ENCODE peak calls at places on chromosomes 16 and 17, in nine cellular contexts. One of them, this sample, is unnamed.

GRCh38 chr17:75965468-75965867 is 13.5 kb downstream of the ACOX1 start:
- DNase-seq in endodermal cell: no peak
- DNase-seq in stimulated activated CD8-positive, alpha-beta memory T cell treated with anti-CD3 and anti-CD28 coated beads, Interleukin-12 subunit alpha, Interleukin-12 subunit beta, amount 100 ng/mL, for 1 hour: no peak
- DNase-seq in GM13977: no peak
- DNase-seq in astrocyte of the cerebellum: no peak
- DNase-seq in AG08395: no peak
- DNase-seq in fibroblast of the conjunctiva: no peak
- DNase-seq in stimulated activated CD4-positive, alpha-beta T cell treated with anti-CD3 and anti-CD28 coated beads, Interleukin-1b, Interleukin-23, amount 100 ng/mL, for 48 hours: no peak
- DNase-seq in astrocyte of the hippocampus: no peak
- DNase-seq in this sample: no peak

GRCh38 chr16:17529982-17530760 is 59.4 kb upstream of the XYLT1 start:
- DNase-seq in endodermal cell: no peak
- DNase-seq in stimulated activated CD8-positive, alpha-beta memory T cell treated with anti-CD3 and anti-CD28 coated beads, Interleukin-12 subunit alpha, Interleukin-12 subunit beta, amount 100 ng/mL, for 1 hour: peak
- DNase-seq in GM13977: peak
- DNase-seq in astrocyte of the cerebellum: no peak
- DNase-seq in AG08395: no peak
- DNase-seq in fibroblast of the conjunctiva: no peak
- DNase-seq in stimulated activated CD4-positive, alpha-beta T cell treated with anti-CD3 and anti-CD28 coated beads, Interleukin-1b, Interleukin-23, amount 100 ng/mL, for 48 hours: peak
- DNase-seq in astrocyte of the hippocampus: no peak
- DNase-seq in this sample: no peak

GRCh38 chr17:19359151-19359550 is 3.4 kb downstream of the B9D1 start:
- DNase-seq in endodermal cell: peak
- DNase-seq in stimulated activated CD8-positive, alpha-beta memory T cell treated with anti-CD3 and anti-CD28 coated beads, Interleukin-12 subunit alpha, Interleukin-12 subunit beta, amount 100 ng/mL, for 1 hour: no peak
- DNase-seq in GM13977: no peak
- DNase-seq in astrocyte of the cerebellum: no peak
- DNase-seq in AG08395: no peak
- DNase-seq in fibroblast of the conjunctiva: no peak
- DNase-seq in stimulated activated CD4-positive, alpha-beta T cell treated with anti-CD3 and anti-CD28 coated beads, Interleukin-1b, Interleukin-23, amount 100 ng/mL, for 48 hours: no peak
- DNase-seq in astrocyte of the hippocampus: no peak
- DNase-seq in this sample: no peak

GRCh38 chr17:19016881-19017280 is 12.3 kb upstream of the FAM83G start:
- DNase-seq in endodermal cell: no peak
- DNase-seq in stimulated activated CD8-positive, alpha-beta memory T cell treated with anti-CD3 and anti-CD28 coated beads, Interleukin-12 subunit alpha, Interleukin-12 subunit beta, amount 100 ng/mL, for 1 hour: no peak
- DNase-seq in GM13977: no peak
- DNase-seq in astrocyte of the cerebellum: no peak
- DNase-seq in AG08395: no peak
- DNase-seq in fibroblast of the conjunctiva: no peak
- DNase-seq in stimulated activated CD4-positive, alpha-beta T cell treated with anti-CD3 and anti-CD28 coated beads, Interleukin-1b, Interleukin-23, amount 100 ng/mL, for 48 hours: no peak
- DNase-seq in astrocyte of the hippocampus: no peak
- DNase-seq in this sample: no peak

GRCh38 chr16:12287796-12288536 is 311.4 kb downstream of the SNX29 start:
- DNase-seq in endodermal cell: no peak
- DNase-seq in stimulated activated CD8-positive, alpha-beta memory T cell treated with anti-CD3 and anti-CD28 coated beads, Interleukin-12 subunit alpha, Interleukin-12 subunit beta, amount 100 ng/mL, for 1 hour: no peak
- DNase-seq in GM13977: no peak
- DNase-seq in astrocyte of the cerebellum: no peak
- DNase-seq in AG08395: no peak
- DNase-seq in fibroblast of the conjunctiva: no peak
- DNase-seq in stimulated activated CD4-positive, alpha-beta T cell treated with anti-CD3 and anti-CD28 coated beads, Interleukin-1b, Interleukin-23, amount 100 ng/mL, for 48 hours: no peak
- DNase-seq in astrocyte of the hippocampus: no peak
- DNase-seq in this sample: no peak

GRCh38 chr16:86740817-86741799 is 162.8 kb downstream of the FOXL1 start:
- DNase-seq in endodermal cell: peak
- DNase-seq in stimulated activated CD8-positive, alpha-beta memory T cell treated with anti-CD3 and anti-CD28 coated beads, Interleukin-12 subunit alpha, Interleukin-12 subunit beta, amount 100 ng/mL, for 1 hour: no peak
- DNase-seq in GM13977: no peak
- DNase-seq in astrocyte of the cerebellum: peak
- DNase-seq in AG08395: peak
- DNase-seq in fibroblast of the conjunctiva: no peak
- DNase-seq in stimulated activated CD4-positive, alpha-beta T cell treated with anti-CD3 and anti-CD28 coated beads, Interleukin-1b, Interleukin-23, amount 100 ng/mL, for 48 hours: no peak
- DNase-seq in astrocyte of the hippocampus: peak
- DNase-seq in this sample: peak

GRCh38 chr16:46607529-46607928 is 13.7 kb downstream of the SHCBP1 start:
- DNase-seq in endodermal cell: no peak
- DNase-seq in stimulated activated CD8-positive, alpha-beta memory T cell treated with anti-CD3 and anti-CD28 coated beads, Interleukin-12 subunit alpha, Interleukin-12 subunit beta, amount 100 ng/mL, for 1 hour: no peak
- DNase-seq in GM13977: no peak
- DNase-seq in astrocyte of the cerebellum: peak
- DNase-seq in AG08395: peak
- DNase-seq in fibroblast of the conjunctiva: peak
- DNase-seq in stimulated activated CD4-positive, alpha-beta T cell treated with anti-CD3 and anti-CD28 coated beads, Interleukin-1b, Interleukin-23, amount 100 ng/mL, for 48 hours: no peak
- DNase-seq in astrocyte of the hippocampus: peak
- DNase-seq in this sample: peak

GRCh38 chr16:66508261-66508913 is 41.5 kb downstream of the TK2 start:
- DNase-seq in endodermal cell: no peak
- DNase-seq in stimulated activated CD8-positive, alpha-beta memory T cell treated with anti-CD3 and anti-CD28 coated beads, Interleukin-12 subunit alpha, Interleukin-12 subunit beta, amount 100 ng/mL, for 1 hour: no peak
- DNase-seq in GM13977: peak
- DNase-seq in astrocyte of the cerebellum: no peak
- DNase-seq in AG08395: no peak
- DNase-seq in fibroblast of the conjunctiva: peak
- DNase-seq in stimulated activated CD4-positive, alpha-beta T cell treated with anti-CD3 and anti-CD28 coated beads, Interleukin-1b, Interleukin-23, amount 100 ng/mL, for 48 hours: no peak
- DNase-seq in astrocyte of the hippocampus: peak
- DNase-seq in this sample: peak

GRCh38 chr16:67652578-67653130 is 7.4 kb downstream of the ACD start:
- DNase-seq in endodermal cell: peak
- DNase-seq in stimulated activated CD8-positive, alpha-beta memory T cell treated with anti-CD3 and anti-CD28 coated beads, Interleukin-12 subunit alpha, Interleukin-12 subunit beta, amount 100 ng/mL, for 1 hour: no peak
- DNase-seq in GM13977: no peak
- DNase-seq in astrocyte of the cerebellum: no peak
- DNase-seq in AG08395: peak
- DNase-seq in fibroblast of the conjunctiva: no peak
- DNase-seq in stimulated activated CD4-positive, alpha-beta T cell treated with anti-CD3 and anti-CD28 coated beads, Interleukin-1b, Interleukin-23, amount 100 ng/mL, for 48 hours: no peak
- DNase-seq in astrocyte of the hippocampus: peak
- DNase-seq in this sample: peak

GRCh38 chr16:29898786-29899515 is 399 bp downstream of the SEZ6L2 start:
- DNase-seq in endodermal cell: peak
- DNase-seq in stimulated activated CD8-positive, alpha-beta memory T cell treated with anti-CD3 and anti-CD28 coated beads, Interleukin-12 subunit alpha, Interleukin-12 subunit beta, amount 100 ng/mL, for 1 hour: no peak
- DNase-seq in GM13977: no peak
- DNase-seq in astrocyte of the cerebellum: no peak
- DNase-seq in AG08395: peak
- DNase-seq in fibroblast of the conjunctiva: no peak
- DNase-seq in stimulated activated CD4-positive, alpha-beta T cell treated with anti-CD3 and anti-CD28 coated beads, Interleukin-1b, Interleukin-23, amount 100 ng/mL, for 48 hours: no peak
- DNase-seq in astrocyte of the hippocampus: peak
- DNase-seq in this sample: peak

GRCh38 chr17:68318103-68318991 is 27.1 kb downstream of the ARSG start:
- DNase-seq in endodermal cell: no peak
- DNase-seq in stimulated activated CD8-positive, alpha-beta memory T cell treated with anti-CD3 and anti-CD28 coated beads, Interleukin-12 subunit alpha, Interleukin-12 subunit beta, amount 100 ng/mL, for 1 hour: no peak
- DNase-seq in GM13977: no peak
- DNase-seq in astrocyte of the cerebellum: peak
- DNase-seq in AG08395: peak
- DNase-seq in fibroblast of the conjunctiva: no peak
- DNase-seq in stimulated activated CD4-positive, alpha-beta T cell treated with anti-CD3 and anti-CD28 coated beads, Interleukin-1b, Interleukin-23, amount 100 ng/mL, for 48 hours: no peak
- DNase-seq in astrocyte of the hippocampus: peak
- DNase-seq in this sample: no peak

GRCh38 chr17:27038676-27039075 is 255.2 kb upstream of the WSB1 start:
- DNase-seq in endodermal cell: peak
- DNase-seq in stimulated activated CD8-positive, alpha-beta memory T cell treated with anti-CD3 and anti-CD28 coated beads, Interleukin-12 subunit alpha, Interleukin-12 subunit beta, amount 100 ng/mL, for 1 hour: no peak
- DNase-seq in GM13977: no peak
- DNase-seq in astrocyte of the cerebellum: no peak
- DNase-seq in AG08395: no peak
- DNase-seq in fibroblast of the conjunctiva: no peak
- DNase-seq in stimulated activated CD4-positive, alpha-beta T cell treated with anti-CD3 and anti-CD28 coated beads, Interleukin-1b, Interleukin-23, amount 100 ng/mL, for 48 hours: no peak
- DNase-seq in astrocyte of the hippocampus: no peak
- DNase-seq in this sample: no peak

GRCh38 chr17:14793237-14793636 is 471.9 kb downstream of the PMP22 start:
- DNase-seq in endodermal cell: no peak
- DNase-seq in stimulated activated CD8-positive, alpha-beta memory T cell treated with anti-CD3 and anti-CD28 coated beads, Interleukin-12 subunit alpha, Interleukin-12 subunit beta, amount 100 ng/mL, for 1 hour: no peak
- DNase-seq in GM13977: no peak
- DNase-seq in astrocyte of the cerebellum: no peak
- DNase-seq in AG08395: peak
- DNase-seq in fibroblast of the conjunctiva: no peak
- DNase-seq in stimulated activated CD4-positive, alpha-beta T cell treated with anti-CD3 and anti-CD28 coated beads, Interleukin-1b, Interleukin-23, amount 100 ng/mL, for 48 hours: no peak
- DNase-seq in astrocyte of the hippocampus: peak
- DNase-seq in this sample: no peak

GRCh38 chr16:14240216-14240843 is 169.2 kb downstream of the MRTFB start:
- DNase-seq in endodermal cell: no peak
- DNase-seq in stimulated activated CD8-positive, alpha-beta memory T cell treated with anti-CD3 and anti-CD28 coated beads, Interleukin-12 subunit alpha, Interleukin-12 subunit beta, amount 100 ng/mL, for 1 hour: no peak
- DNase-seq in GM13977: no peak
- DNase-seq in astrocyte of the cerebellum: no peak
- DNase-seq in AG08395: peak
- DNase-seq in fibroblast of the conjunctiva: no peak
- DNase-seq in stimulated activated CD4-positive, alpha-beta T cell treated with anti-CD3 and anti-CD28 coated beads, Interleukin-1b, Interleukin-23, amount 100 ng/mL, for 48 hours: no peak
- DNase-seq in astrocyte of the hippocampus: no peak
- DNase-seq in this sample: peak

GRCh38 chr17:38322156-38322779 is 21.5 kb downstream of the GPR179 start:
- DNase-seq in endodermal cell: peak
- DNase-seq in stimulated activated CD8-positive, alpha-beta memory T cell treated with anti-CD3 and anti-CD28 coated beads, Interleukin-12 subunit alpha, Interleukin-12 subunit beta, amount 100 ng/mL, for 1 hour: peak
- DNase-seq in GM13977: peak
- DNase-seq in astrocyte of the cerebellum: peak
- DNase-seq in AG08395: peak
- DNase-seq in fibroblast of the conjunctiva: peak
- DNase-seq in stimulated activated CD4-positive, alpha-beta T cell treated with anti-CD3 and anti-CD28 coated beads, Interleukin-1b, Interleukin-23, amount 100 ng/mL, for 48 hours: peak
- DNase-seq in astrocyte of the hippocampus: peak
- DNase-seq in this sample: peak

GRCh38 chr16:56967733-56968132 is 6.0 kb downstream of the CETP start:
- DNase-seq in endodermal cell: no peak
- DNase-seq in stimulated activated CD8-positive, alpha-beta memory T cell treated with anti-CD3 and anti-CD28 coated beads, Interleukin-12 subunit alpha, Interleukin-12 subunit beta, amount 100 ng/mL, for 1 hour: no peak
- DNase-seq in GM13977: no peak
- DNase-seq in astrocyte of the cerebellum: no peak
- DNase-seq in AG08395: no peak
- DNase-seq in fibroblast of the conjunctiva: no peak
- DNase-seq in stimulated activated CD4-positive, alpha-beta T cell treated with anti-CD3 and anti-CD28 coated beads, Interleukin-1b, Interleukin-23, amount 100 ng/mL, for 48 hours: no peak
- DNase-seq in astrocyte of the hippocampus: no peak
- DNase-seq in this sample: no peak

GRCh38 chr17:56121661-56122060 is 31.6 kb upstream of the ANKFN1 start:
- DNase-seq in endodermal cell: no peak
- DNase-seq in stimulated activated CD8-positive, alpha-beta memory T cell treated with anti-CD3 and anti-CD28 coated beads, Interleukin-12 subunit alpha, Interleukin-12 subunit beta, amount 100 ng/mL, for 1 hour: no peak
- DNase-seq in GM13977: no peak
- DNase-seq in astrocyte of the cerebellum: no peak
- DNase-seq in AG08395: no peak
- DNase-seq in fibroblast of the conjunctiva: no peak
- DNase-seq in stimulated activated CD4-positive, alpha-beta T cell treated with anti-CD3 and anti-CD28 coated beads, Interleukin-1b, Interleukin-23, amount 100 ng/mL, for 48 hours: no peak
- DNase-seq in astrocyte of the hippocampus: no peak
- DNase-seq in this sample: no peak

GRCh38 chr16:14672403-14672971 is 21.6 kb downstream of the PLA2G10 start:
- DNase-seq in endodermal cell: no peak
- DNase-seq in stimulated activated CD8-positive, alpha-beta memory T cell treated with anti-CD3 and anti-CD28 coated beads, Interleukin-12 subunit alpha, Interleukin-12 subunit beta, amount 100 ng/mL, for 1 hour: no peak
- DNase-seq in GM13977: peak
- DNase-seq in astrocyte of the cerebellum: no peak
- DNase-seq in AG08395: no peak
- DNase-seq in fibroblast of the conjunctiva: no peak
- DNase-seq in stimulated activated CD4-positive, alpha-beta T cell treated with anti-CD3 and anti-CD28 coated beads, Interleukin-1b, Interleukin-23, amount 100 ng/mL, for 48 hours: no peak
- DNase-seq in astrocyte of the hippocampus: no peak
- DNase-seq in this sample: peak

GRCh38 chr17:68540981-68541380 is 28.8 kb downstream of the PRKAR1A start:
- DNase-seq in endodermal cell: no peak
- DNase-seq in stimulated activated CD8-positive, alpha-beta memory T cell treated with anti-CD3 and anti-CD28 coated beads, Interleukin-12 subunit alpha, Interleukin-12 subunit beta, amount 100 ng/mL, for 1 hour: no peak
- DNase-seq in GM13977: no peak
- DNase-seq in astrocyte of the cerebellum: no peak
- DNase-seq in AG08395: no peak
- DNase-seq in fibroblast of the conjunctiva: no peak
- DNase-seq in stimulated activated CD4-positive, alpha-beta T cell treated with anti-CD3 and anti-CD28 coated beads, Interleukin-1b, Interleukin-23, amount 100 ng/mL, for 48 hours: no peak
- DNase-seq in astrocyte of the hippocampus: no peak
- DNase-seq in this sample: no peak

GRCh38 chr16:66954097-66954659 is 6.9 kb upstream of the CES3 start:
- DNase-seq in endodermal cell: peak
- DNase-seq in stimulated activated CD8-positive, alpha-beta memory T cell treated with anti-CD3 and anti-CD28 coated beads, Interleukin-12 subunit alpha, Interleukin-12 subunit beta, amount 100 ng/mL, for 1 hour: peak
- DNase-seq in GM13977: peak
- DNase-seq in astrocyte of the cerebellum: peak
- DNase-seq in AG08395: peak
- DNase-seq in fibroblast of the conjunctiva: peak
- DNase-seq in stimulated activated CD4-positive, alpha-beta T cell treated with anti-CD3 and anti-CD28 coated beads, Interleukin-1b, Interleukin-23, amount 100 ng/mL, for 48 hours: peak
- DNase-seq in astrocyte of the hippocampus: peak
- DNase-seq in this sample: peak

GRCh38 chr16:50881331-50881830 is 139.5 kb downstream of the CYLD start:
- DNase-seq in endodermal cell: peak
- DNase-seq in stimulated activated CD8-positive, alpha-beta memory T cell treated with anti-CD3 and anti-CD28 coated beads, Interleukin-12 subunit alpha, Interleukin-12 subunit beta, amount 100 ng/mL, for 1 hour: no peak
- DNase-seq in GM13977: no peak
- DNase-seq in astrocyte of the cerebellum: no peak
- DNase-seq in AG08395: no peak
- DNase-seq in fibroblast of the conjunctiva: no peak
- DNase-seq in stimulated activated CD4-positive, alpha-beta T cell treated with anti-CD3 and anti-CD28 coated beads, Interleukin-1b, Interleukin-23, amount 100 ng/mL, for 48 hours: no peak
- DNase-seq in astrocyte of the hippocampus: no peak
- DNase-seq in this sample: no peak

GRCh38 chr16:89167425-89167941 is 4.1 kb upstream of the CDH15 start:
- DNase-seq in endodermal cell: peak
- DNase-seq in stimulated activated CD8-positive, alpha-beta memory T cell treated with anti-CD3 and anti-CD28 coated beads, Interleukin-12 subunit alpha, Interleukin-12 subunit beta, amount 100 ng/mL, for 1 hour: peak
- DNase-seq in GM13977: peak
- DNase-seq in astrocyte of the cerebellum: peak
- DNase-seq in AG08395: peak
- DNase-seq in fibroblast of the conjunctiva: peak
- DNase-seq in stimulated activated CD4-positive, alpha-beta T cell treated with anti-CD3 and anti-CD28 coated beads, Interleukin-1b, Interleukin-23, amount 100 ng/mL, for 48 hours: peak
- DNase-seq in astrocyte of the hippocampus: peak
- DNase-seq in this sample: peak

GRCh38 chr17:48047113-48047740 is 932 bp upstream of the NFE2L1 start:
- DNase-seq in endodermal cell: peak
- DNase-seq in stimulated activated CD8-positive, alpha-beta memory T cell treated with anti-CD3 and anti-CD28 coated beads, Interleukin-12 subunit alpha, Interleukin-12 subunit beta, amount 100 ng/mL, for 1 hour: no peak
- DNase-seq in GM13977: no peak
- DNase-seq in astrocyte of the cerebellum: no peak
- DNase-seq in AG08395: no peak
- DNase-seq in fibroblast of the conjunctiva: no peak
- DNase-seq in stimulated activated CD4-positive, alpha-beta T cell treated with anti-CD3 and anti-CD28 coated beads, Interleukin-1b, Interleukin-23, amount 100 ng/mL, for 48 hours: no peak
- DNase-seq in astrocyte of the hippocampus: no peak
- DNase-seq in this sample: peak

GRCh38 chr17:11952610-11953009 is 44.7 kb downstream of the ZNF18 start:
- DNase-seq in endodermal cell: no peak
- DNase-seq in stimulated activated CD8-positive, alpha-beta memory T cell treated with anti-CD3 and anti-CD28 coated beads, Interleukin-12 subunit alpha, Interleukin-12 subunit beta, amount 100 ng/mL, for 1 hour: no peak
- DNase-seq in GM13977: no peak
- DNase-seq in astrocyte of the cerebellum: no peak
- DNase-seq in AG08395: no peak
- DNase-seq in fibroblast of the conjunctiva: no peak
- DNase-seq in stimulated activated CD4-positive, alpha-beta T cell treated with anti-CD3 and anti-CD28 coated beads, Interleukin-1b, Interleukin-23, amount 100 ng/mL, for 48 hours: no peak
- DNase-seq in astrocyte of the hippocampus: no peak
- DNase-seq in this sample: no peak

GRCh38 chr16:27298132-27298531 is 15.6 kb upstream of the IL4R start:
- DNase-seq in endodermal cell: no peak
- DNase-seq in stimulated activated CD8-positive, alpha-beta memory T cell treated with anti-CD3 and anti-CD28 coated beads, Interleukin-12 subunit alpha, Interleukin-12 subunit beta, amount 100 ng/mL, for 1 hour: no peak
- DNase-seq in GM13977: no peak
- DNase-seq in astrocyte of the cerebellum: no peak
- DNase-seq in AG08395: no peak
- DNase-seq in fibroblast of the conjunctiva: no peak
- DNase-seq in stimulated activated CD4-positive, alpha-beta T cell treated with anti-CD3 and anti-CD28 coated beads, Interleukin-1b, Interleukin-23, amount 100 ng/mL, for 48 hours: no peak
- DNase-seq in astrocyte of the hippocampus: no peak
- DNase-seq in this sample: no peak

GRCh38 chr16:4214215-4214621 is 27.7 kb downstream of the SRL start:
- DNase-seq in endodermal cell: no peak
- DNase-seq in stimulated activated CD8-positive, alpha-beta memory T cell treated with anti-CD3 and anti-CD28 coated beads, Interleukin-12 subunit alpha, Interleukin-12 subunit beta, amount 100 ng/mL, for 1 hour: no peak
- DNase-seq in GM13977: no peak
- DNase-seq in astrocyte of the cerebellum: peak
- DNase-seq in AG08395: peak
- DNase-seq in fibroblast of the conjunctiva: peak
- DNase-seq in stimulated activated CD4-positive, alpha-beta T cell treated with anti-CD3 and anti-CD28 coated beads, Interleukin-1b, Interleukin-23, amount 100 ng/mL, for 48 hours: no peak
- DNase-seq in astrocyte of the hippocampus: peak
- DNase-seq in this sample: no peak

GRCh38 chr17:51560398-51560797 is 300.1 kb downstream of the UTP18 start:
- DNase-seq in endodermal cell: no peak
- DNase-seq in stimulated activated CD8-positive, alpha-beta memory T cell treated with anti-CD3 and anti-CD28 coated beads, Interleukin-12 subunit alpha, Interleukin-12 subunit beta, amount 100 ng/mL, for 1 hour: no peak
- DNase-seq in GM13977: no peak
- DNase-seq in astrocyte of the cerebellum: no peak
- DNase-seq in AG08395: no peak
- DNase-seq in fibroblast of the conjunctiva: no peak
- DNase-seq in stimulated activated CD4-positive, alpha-beta T cell treated with anti-CD3 and anti-CD28 coated beads, Interleukin-1b, Interleukin-23, amount 100 ng/mL, for 48 hours: no peak
- DNase-seq in astrocyte of the hippocampus: no peak
- DNase-seq in this sample: no peak

GRCh38 chr17:82029990-82030469 is 1.4 kb upstream of the RAC3 start:
- DNase-seq in endodermal cell: no peak
- DNase-seq in stimulated activated CD8-positive, alpha-beta memory T cell treated with anti-CD3 and anti-CD28 coated beads, Interleukin-12 subunit alpha, Interleukin-12 subunit beta, amount 100 ng/mL, for 1 hour: no peak
- DNase-seq in GM13977: no peak
- DNase-seq in astrocyte of the cerebellum: no peak
- DNase-seq in AG08395: no peak
- DNase-seq in fibroblast of the conjunctiva: no peak
- DNase-seq in stimulated activated CD4-positive, alpha-beta T cell treated with anti-CD3 and anti-CD28 coated beads, Interleukin-1b, Interleukin-23, amount 100 ng/mL, for 48 hours: no peak
- DNase-seq in astrocyte of the hippocampus: no peak
- DNase-seq in this sample: no peak

GRCh38 chr16:6250516-6250915 is 1082.1 kb upstream of the RBFOX1 start:
- DNase-seq in endodermal cell: no peak
- DNase-seq in stimulated activated CD8-positive, alpha-beta memory T cell treated with anti-CD3 and anti-CD28 coated beads, Interleukin-12 subunit alpha, Interleukin-12 subunit beta, amount 100 ng/mL, for 1 hour: no peak
- DNase-seq in GM13977: no peak
- DNase-seq in astrocyte of the cerebellum: no peak
- DNase-seq in AG08395: no peak
- DNase-seq in fibroblast of the conjunctiva: no peak
- DNase-seq in stimulated activated CD4-positive, alpha-beta T cell treated with anti-CD3 and anti-CD28 coated beads, Interleukin-1b, Interleukin-23, amount 100 ng/mL, for 48 hours: no peak
- DNase-seq in astrocyte of the hippocampus: no peak
- DNase-seq in this sample: no peak

GRCh38 chr17:51353296-51353695 is 93.0 kb downstream of the UTP18 start:
- DNase-seq in endodermal cell: no peak
- DNase-seq in stimulated activated CD8-positive, alpha-beta memory T cell treated with anti-CD3 and anti-CD28 coated beads, Interleukin-12 subunit alpha, Interleukin-12 subunit beta, amount 100 ng/mL, for 1 hour: no peak
- DNase-seq in GM13977: no peak
- DNase-seq in astrocyte of the cerebellum: no peak
- DNase-seq in AG08395: no peak
- DNase-seq in fibroblast of the conjunctiva: no peak
- DNase-seq in stimulated activated CD4-positive, alpha-beta T cell treated with anti-CD3 and anti-CD28 coated beads, Interleukin-1b, Interleukin-23, amount 100 ng/mL, for 48 hours: no peak
- DNase-seq in astrocyte of the hippocampus: peak
- DNase-seq in this sample: no peak

GRCh38 chr16:55376567-55377167 is 52.7 kb downstream of the IRX6 start:
- DNase-seq in endodermal cell: no peak
- DNase-seq in stimulated activated CD8-positive, alpha-beta memory T cell treated with anti-CD3 and anti-CD28 coated beads, Interleukin-12 subunit alpha, Interleukin-12 subunit beta, amount 100 ng/mL, for 1 hour: no peak
- DNase-seq in GM13977: no peak
- DNase-seq in astrocyte of the cerebellum: no peak
- DNase-seq in AG08395: no peak
- DNase-seq in fibroblast of the conjunctiva: no peak
- DNase-seq in stimulated activated CD4-positive, alpha-beta T cell treated with anti-CD3 and anti-CD28 coated beads, Interleukin-1b, Interleukin-23, amount 100 ng/mL, for 48 hours: no peak
- DNase-seq in astrocyte of the hippocampus: no peak
- DNase-seq in this sample: no peak